ENCODE peak calls at places on chromosomes 5 and 9, in six cellular contexts. One of them, this sample, is unnamed.

GRCh38 chr5:62603934-62604333 is 25.3 kb downstream of the LRRC70 start:
- DNase-seq in GM12891: no peak
- DNase-seq in K562: no peak
- DNase-seq in GM12878: no peak
- DNase-seq in H1: no peak
- DNase-seq in HepG2: no peak
- DNase-seq in this sample: no peak

GRCh38 chr9:138052635-138053320 is 175.2 kb downstream of the CACNA1B start:
- DNase-seq in GM12891: no peak
- DNase-seq in K562: no peak
- DNase-seq in GM12878: no peak
- DNase-seq in H1: no peak
- DNase-seq in HepG2: no peak
- DNase-seq in this sample: no peak

GRCh38 chr5:179187681-179188575 is 127.8 kb downstream of the ZNF354C start:
- DNase-seq in GM12891: no peak
- DNase-seq in K562: no peak
- DNase-seq in GM12878: no peak
- DNase-seq in H1: no peak
- DNase-seq in HepG2: no peak
- DNase-seq in this sample: no peak

GRCh38 chr9:37984672-37985611 is 81.0 kb upstream of the SLC25A51 start:
- DNase-seq in GM12891: no peak
- DNase-seq in K562: peak; percentile 67
- DNase-seq in GM12878: no peak
- DNase-seq in H1: no peak
- DNase-seq in HepG2: no peak
- DNase-seq in this sample: no peak

GRCh38 chr5:39794511-39794910 is 369.7 kb upstream of the DAB2 start:
- DNase-seq in GM12891: no peak
- DNase-seq in K562: no peak
- DNase-seq in GM12878: no peak
- DNase-seq in H1: no peak
- DNase-seq in HepG2: no peak
- DNase-seq in this sample: no peak

GRCh38 chr5:14185336-14186131 is 42.4 kb downstream of the TRIO start:
- DNase-seq in GM12891: no peak
- DNase-seq in K562: no peak
- DNase-seq in GM12878: no peak
- DNase-seq in H1: no peak
- DNase-seq in HepG2: no peak
- DNase-seq in this sample: no peak

GRCh38 chr5:173786296-173787187 is 101.6 kb upstream of the CPEB4 start:
- DNase-seq in GM12891: peak; percentile 48
- DNase-seq in K562: peak; percentile 79
- DNase-seq in GM12878: peak; percentile 53
- DNase-seq in H1: no peak
- DNase-seq in HepG2: no peak
- DNase-seq in this sample: peak; percentile 39

GRCh38 chr5:175862131-175863012 is 9.0 kb upstream of the CPLX2 start:
- DNase-seq in GM12891: no peak
- DNase-seq in K562: no peak
- DNase-seq in GM12878: no peak
- DNase-seq in H1: no peak
- DNase-seq in HepG2: peak; percentile 73
- DNase-seq in this sample: no peak

GRCh38 chr9:87910821-87911220 is 6.9 kb upstream of the SPATA31C1 start:
- DNase-seq in GM12891: no peak
- DNase-seq in K562: no peak
- DNase-seq in GM12878: no peak
- DNase-seq in H1: no peak
- DNase-seq in HepG2: no peak
- DNase-seq in this sample: no peak

GRCh38 chr9:15696979-15697378 is 144.1 kb downstream of the CCDC171 start:
- DNase-seq in GM12891: no peak
- DNase-seq in K562: no peak
- DNase-seq in GM12878: no peak
- DNase-seq in H1: no peak
- DNase-seq in HepG2: no peak
- DNase-seq in this sample: no peak

GRCh38 chr9:15693701-15694100 is 140.9 kb downstream of the CCDC171 start:
- DNase-seq in GM12891: no peak
- DNase-seq in K562: no peak
- DNase-seq in GM12878: no peak
- DNase-seq in H1: no peak
- DNase-seq in HepG2: no peak
- DNase-seq in this sample: no peak

DNA sequence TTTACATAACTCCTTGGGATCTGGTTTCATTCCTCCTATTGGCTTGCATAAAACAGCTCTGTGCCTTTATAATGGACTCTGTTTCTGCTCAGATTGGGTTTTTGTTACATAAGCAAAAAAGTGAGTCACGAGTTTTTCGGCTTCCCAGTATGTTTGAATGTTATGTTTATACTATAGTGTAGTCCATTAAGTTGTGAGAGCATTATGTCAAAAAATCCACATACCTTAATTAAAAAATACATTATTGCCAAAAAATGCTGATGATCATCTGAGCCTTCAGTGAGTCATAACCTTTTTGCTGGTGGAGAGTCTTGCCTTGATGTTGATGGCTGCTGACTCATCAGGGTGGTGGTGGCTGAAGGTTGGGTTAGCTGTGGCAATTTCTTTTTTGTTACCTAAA is 144.6 kb downstream of the CCDC171 start:
- DNase-seq in GM12891: no peak
- DNase-seq in K562: no peak
- DNase-seq in GM12878: no peak
- DNase-seq in H1: no peak
- DNase-seq in HepG2: no peak
- DNase-seq in this sample: no peak
- TF ChIP-seq TAF1 in GM12891: no peak
- TF ChIP-seq TAF1 in K562: no peak
- TF ChIP-seq TAF1 in GM12878: no peak
- TF ChIP-seq TAF1 in H1: no peak
- TF ChIP-seq TAF1 in HepG2: no peak
- TF ChIP-seq TAF1 in this sample: no peak

GRCh38 chr5:177496111-177497010 is 1.0 kb downstream of the PDLIM7 start:
- DNase-seq in GM12891: peak; percentile 65
- DNase-seq in K562: peak; percentile 39
- DNase-seq in GM12878: no peak
- DNase-seq in H1: peak; percentile 83
- DNase-seq in HepG2: peak; percentile 85
- DNase-seq in this sample: no peak

GRCh38 chr5:177498013-177498847 is 826 bp upstream of the PDLIM7 start:
- DNase-seq in GM12891: no peak
- DNase-seq in K562: peak; percentile 42
- DNase-seq in GM12878: no peak
- DNase-seq in H1: no peak
- DNase-seq in HepG2: peak; percentile 24
- DNase-seq in this sample: no peak

GRCh38 chr5:177495243-177496060 is 2.0 kb downstream of the PDLIM7 start:
- DNase-seq in GM12891: peak; percentile 67
- DNase-seq in K562: no peak
- DNase-seq in GM12878: no peak
- DNase-seq in H1: peak; percentile 79
- DNase-seq in HepG2: peak; percentile 62
- DNase-seq in this sample: no peak

GRCh38 chr5:177497011-177497296 is 450 bp downstream of the PDLIM7 start:
- DNase-seq in GM12891: no peak
- DNase-seq in K562: peak; percentile 73
- DNase-seq in GM12878: no peak
- DNase-seq in H1: peak; percentile 79
- DNase-seq in HepG2: no peak
- DNase-seq in this sample: no peak

DNA sequence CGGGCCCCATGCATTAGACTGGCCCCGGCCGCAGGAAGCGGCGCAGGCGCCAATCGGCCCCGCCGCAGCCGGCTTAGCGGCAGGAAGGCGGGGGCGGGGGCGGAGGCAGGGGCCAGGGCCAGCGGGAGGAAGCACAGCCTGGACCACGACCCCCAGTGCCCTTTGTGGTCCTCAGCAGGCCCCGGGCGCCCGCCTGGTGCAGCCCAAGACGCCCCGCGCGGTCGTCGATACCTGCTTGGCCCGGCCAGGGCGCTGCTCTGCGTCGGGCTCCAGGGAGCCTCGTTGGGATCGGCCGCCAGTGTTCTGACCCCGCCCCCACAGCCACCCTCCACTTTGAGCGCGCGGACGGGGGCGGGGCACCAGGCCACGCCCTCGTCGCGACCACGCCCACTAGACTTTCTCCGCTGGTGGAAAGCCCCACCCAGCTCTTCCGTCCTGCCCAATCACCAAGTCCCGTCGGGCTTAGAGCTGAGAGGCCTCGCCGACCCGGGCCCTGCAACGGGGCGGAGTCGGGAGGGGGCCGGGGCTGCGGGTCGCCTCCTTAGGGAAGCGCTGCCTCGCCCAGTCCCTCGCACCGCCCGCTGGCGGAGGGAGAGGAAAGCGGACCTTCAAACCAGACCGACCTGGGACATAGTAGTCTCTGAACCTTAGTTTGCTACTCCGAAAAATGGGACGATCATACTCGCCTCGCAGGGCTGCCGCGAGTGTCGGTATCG is at the start of gene PDLIM7:
- DNase-seq in GM12891: peak; percentile 94
- DNase-seq in K562: peak; percentile 97
- DNase-seq in GM12878: peak; percentile 77
- DNase-seq in H1: peak; percentile 99
- DNase-seq in HepG2: peak; percentile 94
- DNase-seq in this sample: peak; percentile 98
- TF ChIP-seq POLR2A in GM12891: peak; percentile 89
- TF ChIP-seq POLR2A in K562: peak; percentile 97
- TF ChIP-seq POLR2A in GM12878: peak; percentile 98
- TF ChIP-seq POLR2A in H1: no peak
- TF ChIP-seq POLR2A in HepG2: peak; percentile 87
- TF ChIP-seq POLR2A in this sample: peak; percentile 95

DNA sequence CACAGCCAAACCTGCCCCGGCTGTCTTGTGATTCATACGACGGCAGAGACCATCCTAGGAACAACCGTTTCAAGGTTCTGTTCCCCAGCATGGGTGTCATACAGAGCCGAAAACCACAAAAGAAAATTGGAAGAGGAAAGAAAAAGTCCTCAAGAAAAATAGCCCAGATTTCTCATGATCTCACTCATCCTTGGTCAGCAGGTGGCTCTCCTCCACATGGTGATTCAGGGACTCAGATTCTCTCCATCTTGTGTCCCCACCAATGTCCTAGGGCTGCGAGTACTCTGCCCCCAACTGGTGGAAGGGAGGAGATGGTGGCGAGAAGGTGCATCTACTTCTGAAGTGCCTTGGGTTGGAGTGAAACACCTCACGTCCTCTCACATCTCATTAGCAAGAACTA is 25.6 kb downstream of the PDZD2 start:
- DNase-seq in GM12891: peak; percentile 18
- DNase-seq in K562: peak; percentile 52
- DNase-seq in GM12878: no peak
- DNase-seq in H1: peak; percentile 60
- DNase-seq in HepG2: peak; percentile 55
- DNase-seq in this sample: peak; percentile 15
- TF ChIP-seq TAF1 in GM12891: no peak
- TF ChIP-seq TAF1 in K562: no peak
- TF ChIP-seq TAF1 in GM12878: no peak
- TF ChIP-seq TAF1 in H1: no peak
- TF ChIP-seq TAF1 in HepG2: no peak
- TF ChIP-seq TAF1 in this sample: no peak

GRCh38 chr5:109744261-109744660 is 54.5 kb downstream of the MAN2A1 start:
- DNase-seq in GM12891: no peak
- DNase-seq in K562: no peak
- DNase-seq in GM12878: no peak
- DNase-seq in H1: no peak
- DNase-seq in HepG2: no peak
- DNase-seq in this sample: no peak
- TF ChIP-seq POLR2A in GM12891: no peak
- TF ChIP-seq POLR2A in K562: no peak
- TF ChIP-seq POLR2A in GM12878: no peak
- TF ChIP-seq POLR2A in H1: no peak
- TF ChIP-seq POLR2A in HepG2: no peak
- TF ChIP-seq POLR2A in this sample: no peak

DNA sequence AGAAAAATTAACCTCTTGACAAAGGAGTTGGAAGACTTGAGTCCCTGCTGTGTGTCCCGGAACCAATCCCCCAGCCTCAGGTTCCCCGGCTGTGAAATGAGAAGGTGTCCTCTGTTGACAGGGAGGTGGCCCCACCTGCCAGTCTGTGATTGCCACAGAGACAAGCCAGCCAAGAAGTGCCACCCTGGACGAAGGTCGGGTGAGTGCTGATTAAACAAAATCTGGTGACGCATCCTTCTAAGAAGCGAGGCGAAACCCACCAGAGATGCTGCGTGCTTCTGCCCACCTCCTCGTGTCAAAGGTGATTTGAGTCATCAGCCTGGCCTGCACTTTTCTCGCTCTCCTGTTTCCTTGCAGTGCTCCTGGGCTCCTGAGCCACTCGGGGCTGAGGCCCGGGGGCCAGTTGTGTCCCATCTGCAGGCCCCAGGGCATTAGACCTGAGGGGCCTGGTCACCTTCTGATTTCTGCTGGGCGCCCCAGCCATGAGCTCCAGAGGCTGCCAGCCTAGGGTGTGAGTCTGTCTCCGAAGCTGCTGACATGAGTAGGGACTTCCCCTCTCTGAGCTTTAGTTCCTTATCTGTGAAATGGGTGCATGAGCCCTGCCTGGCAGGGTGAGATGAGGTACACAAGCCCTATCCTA is 28.7 kb downstream of the NEK6 start:
- DNase-seq in GM12891: peak; percentile 60
- DNase-seq in K562: no peak
- DNase-seq in GM12878: peak; percentile 66
- DNase-seq in H1: no peak
- DNase-seq in HepG2: no peak
- DNase-seq in this sample: peak; percentile 65
- TF ChIP-seq TAF1 in GM12891: no peak
- TF ChIP-seq TAF1 in K562: no peak
- TF ChIP-seq TAF1 in GM12878: no peak
- TF ChIP-seq TAF1 in H1: no peak
- TF ChIP-seq TAF1 in HepG2: no peak
- TF ChIP-seq TAF1 in this sample: no peak

This sample was measured in GM12892.